ENCODE peak calls at places on chromosomes 11 and 22, in nine cellular contexts. S is fibroblast of mammary gland; G is effector memory CD4-positive, alpha-beta T cell; T is HL-60; E is PC-3; N is GM23248; V is upper lobe of right lung; B is fibroblast of lung; F is uterus. M is an unnamed sample.
A peak's percentile ranks its signal among the peaks of the same experiment; 100 is the strongest.

GRCh38 chr11:70229737-70230136 is 26.6 kb downstream of the FADD start:
- DNase-seq in F (no peak), N (no peak), V (no peak), E (no peak), G (no peak), T (no peak), S (no peak), B (no peak), M (no peak)

GRCh38 chr11:36240178-36240577 is 49.0 kb downstream of the COMMD9 start:
- DNase-seq in V (no peak), G (no peak), S (peak; percentile 43), E (no peak), T (no peak), N (peak; percentile 36), F (no peak), B (no peak), M (no peak)

GRCh38 chr11:68002943-68003845 is 703 bp downstream of the UNC93B1 start:
- DNase-seq in V (peak; percentile 88), T (no peak), S (no peak), E (peak; percentile 48), B (no peak), N (peak; percentile 46), F (no peak), G (peak; percentile 39), M (no peak)

GRCh38 chr11:75189911-75190310 is 39.0 kb downstream of the SLCO2B1 start:
- DNase-seq in F (no peak), G (no peak), S (peak; percentile 14), T (no peak), V (peak; percentile 54), E (no peak), B (no peak), N (peak; percentile 38), M (no peak)

GRCh38 chr22:24440718-24441405 is 13.5 kb downstream of the ADORA2A start:
- DNase-seq in F (no peak), B (no peak), V (no peak), T (no peak), E (no peak), S (no peak), N (no peak), G (no peak), M (no peak)

GRCh38 chr11:44846852-44847251 is 103.8 kb downstream of the TP53I11 start:
- DNase-seq in G (no peak), V (no peak), E (no peak), F (no peak), N (no peak), T (no peak), S (no peak), B (no peak), M (no peak)

GRCh38 chr22:50599816-50600454 is 658 bp upstream of the MAPK8IP2 start:
- DNase-seq in G (peak; percentile 31), B (no peak), T (no peak), F (no peak), V (no peak), E (peak; percentile 14), N (peak; percentile 64), S (no peak), M (no peak)

GRCh38 chr11:2135018-2135569 is 4.1 kb downstream of the IGF2 start:
- DNase-seq in B (no peak), G (no peak), V (no peak), T (no peak), S (no peak), N (no peak), F (no peak), E (no peak), M (no peak)

GRCh38 chr11:36056160-36056751 is 112.4 kb downstream of the LDLRAD3 start:
- DNase-seq in T (peak; percentile 10), B (peak; percentile 55), S (peak; percentile 72), E (peak; percentile 65), G (no peak), F (no peak), N (peak; percentile 59), V (no peak), M (peak; percentile 7)

GRCh38 chr11:10139081-10139480 is 154.9 kb downstream of the SBF2 start:
- DNase-seq in B (no peak), F (no peak), T (no peak), V (no peak), N (no peak), E (no peak), S (no peak), G (no peak), M (no peak)

GRCh38 chr11:130212431-130212961 is 52.9 kb downstream of the ST14 start:
- DNase-seq in T (no peak), S (no peak), V (peak; percentile 55), F (no peak), G (no peak), B (no peak), E (no peak), N (no peak), M (no peak)

GRCh38 chr11:99489561-99489960 is 468.8 kb downstream of the CNTN5 start:
- DNase-seq in F (no peak), G (no peak), B (peak; percentile 15), V (no peak), T (no peak), S (no peak), E (no peak), N (no peak), M (no peak)

GRCh38 chr11:102819491-102819890 is 21.5 kb upstream of the MMP1 start:
- DNase-seq in F (no peak), G (no peak), B (no peak), V (no peak), T (no peak), N (no peak), E (no peak), S (no peak), M (no peak)

GRCh38 chr22:20135846-20136602 is 4.4 kb downstream of the ZDHHC8 start:
- DNase-seq in V (no peak), S (no peak), F (no peak), B (no peak), N (no peak), G (no peak), T (no peak), E (no peak), M (no peak)

GRCh38 chr11:60852639-60853468 is 2.9 kb downstream of the PTGDR2 start:
- DNase-seq in V (no peak), S (no peak), T (no peak), B (no peak), N (no peak), G (no peak), F (no peak), E (no peak), M (no peak)

GRCh38 chr11:64642876-64643257 is 51.8 kb downstream of the SLC22A12 start:
- DNase-seq in G (no peak), F (no peak), S (no peak), T (no peak), N (no peak), V (no peak), E (no peak), B (no peak), M (no peak)

GRCh38 chr11:20013346-20014066 is 146.8 kb downstream of the DBX1 start:
- DNase-seq in B (no peak), N (no peak), F (no peak), S (no peak), V (no peak), T (no peak), G (no peak), E (peak; percentile 87), M (no peak)
- H3K4me3 ChIP-seq in B (no peak overlapping the region), N (no peak overlapping the region), F (no peak overlapping the region), S (no peak overlapping the region), V (no peak overlapping the region), T (no peak overlapping the region), G (no peak overlapping the region), E (no peak overlapping the region), M (no peak overlapping the region)

GRCh38 chr22:46078241-46079092 is 71.9 kb upstream of the PPARA start:
- DNase-seq in T (no peak), V (peak; percentile 80), G (no peak), E (peak; percentile 88), B (peak; percentile 62), N (peak; percentile 95), F (peak; percentile 85), S (peak; percentile 77), M (no peak)
- H3K4me3 ChIP-seq in T (no peak overlapping the region), V (peak overlapping the region; percentile 89), G (no peak overlapping the region), E (peak overlapping the region; percentile 94), B (peak overlapping the region; percentile 98), N (peak overlapping the region; percentile 97), F (peak overlapping the region; percentile 88), S (peak overlapping the region; percentile 94), M (no peak overlapping the region)

DNA sequence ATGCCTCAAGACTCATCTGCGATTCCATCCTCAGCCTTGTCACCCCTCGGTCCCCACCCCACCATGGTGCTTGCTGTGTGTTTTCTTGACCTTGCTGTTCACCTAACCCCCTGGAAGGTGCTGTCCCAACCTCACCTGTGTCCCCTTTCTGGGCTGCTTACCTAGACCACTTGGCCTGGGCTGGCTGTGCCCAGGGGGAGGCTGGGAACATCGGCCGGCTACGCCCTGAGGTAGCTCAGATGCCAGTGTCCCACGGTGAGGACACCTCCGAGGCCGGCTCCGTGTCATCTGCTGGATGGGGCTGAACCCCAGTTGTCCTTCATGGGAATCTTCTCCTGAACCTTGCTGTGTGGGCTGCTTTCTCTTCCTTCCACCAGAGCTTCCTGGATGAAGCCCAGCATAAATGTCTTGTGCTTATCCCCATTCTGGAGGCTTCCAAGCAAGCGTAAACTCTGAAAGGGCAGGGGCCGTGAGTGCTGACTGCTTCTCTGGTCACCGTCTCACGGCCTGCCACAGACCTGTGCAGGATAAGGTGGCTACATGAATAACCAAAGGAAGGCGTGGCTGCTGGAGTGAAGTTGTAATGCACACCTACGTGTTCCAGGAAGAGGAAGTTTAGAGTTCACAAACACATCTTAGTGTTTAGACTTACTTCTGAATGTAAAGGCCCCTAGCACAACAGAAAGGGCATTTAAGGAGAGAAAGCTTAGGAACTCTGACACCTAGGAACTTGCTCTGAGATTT is 724.3 kb downstream of the TBC1D22A start:
- DNase-seq in G (no peak), T (no peak), F (no peak), B (no peak), E (no peak), S (no peak), N (no peak), V (no peak), M (no peak)
- H3K4me3 ChIP-seq in G (peak overlapping the region; percentile 17), T (no peak overlapping the region), F (no peak overlapping the region), B (no peak overlapping the region), E (no peak overlapping the region), S (no peak overlapping the region), N (no peak overlapping the region), V (peak overlapping the region; percentile 0), M (no peak overlapping the region)

GRCh38 chr11:43555811-43556210 is 124.7 kb upstream of the HSD17B12 start:
- DNase-seq in F (peak; percentile 27), B (peak; percentile 58), V (no peak), E (peak; percentile 7), G (no peak), S (peak; percentile 58), N (peak; percentile 74), T (no peak), M (no peak)

GRCh38 chr11:43556892-43557291 is 123.6 kb upstream of the HSD17B12 start:
- DNase-seq in T (no peak), V (no peak), N (no peak), G (no peak), S (no peak), B (no peak), E (no peak), F (no peak), M (no peak)

GRCh38 chr11:43557553-43558031 is 122.9 kb upstream of the HSD17B12 start:
- DNase-seq in E (peak; percentile 21), T (no peak), N (peak; percentile 49), B (peak; percentile 22), V (no peak), F (no peak), S (no peak), G (no peak), M (no peak)

GRCh38 chr11:43558056-43558455 is 122.5 kb upstream of the HSD17B12 start:
- DNase-seq in E (no peak), N (no peak), G (no peak), V (no peak), T (no peak), F (no peak), B (no peak), S (no peak), M (no peak)

GRCh38 chr11:43556269-43556668 is 124.3 kb upstream of the HSD17B12 start:
- DNase-seq in N (no peak), B (no peak), V (no peak), F (no peak), T (no peak), S (no peak), G (no peak), E (no peak), M (no peak)
- H3K4me3 ChIP-seq in N (no peak overlapping the region), B (no peak overlapping the region), V (no peak overlapping the region), F (no peak overlapping the region), T (no peak overlapping the region), S (no peak overlapping the region), G (no peak overlapping the region), E (no peak overlapping the region), M (no peak overlapping the region)

M was measured in Jurkat, Clone E6-1.